ENCODE peak calls at places on chromosomes 12 and 14, in four cellular contexts. One of them, this sample, is unnamed.

GRCh38 chr12:26319511-26319910 is 124.1 kb downstream of the SSPN start:
- DNase-seq in SK-N-DZ: no peak
- DNase-seq in T-helper 9 cell: no peak
- DNase-seq in A549: no peak
- DNase-seq in this sample: no peak

GRCh38 chr12:5173511-5174011 is 129.9 kb downstream of the KCNA5 start:
- DNase-seq in SK-N-DZ: no peak
- DNase-seq in T-helper 9 cell: no peak
- DNase-seq in A549: no peak
- DNase-seq in this sample: no peak

GRCh38 chr14:101665478-101666078 is 95.9 kb upstream of the PPP2R5C start:
- DNase-seq in SK-N-DZ: peak
- DNase-seq in T-helper 9 cell: no peak
- DNase-seq in A549: peak
- DNase-seq in this sample: no peak

GRCh38 chr14:39033371-39033770 is 69.7 kb downstream of the SEC23A start:
- DNase-seq in SK-N-DZ: no peak
- DNase-seq in T-helper 9 cell: no peak
- DNase-seq in A549: no peak
- DNase-seq in this sample: no peak

GRCh38 chr12:103783744-103784664 is 57.0 kb downstream of the NT5DC3 start:
- DNase-seq in SK-N-DZ: no peak
- DNase-seq in T-helper 9 cell: no peak
- DNase-seq in A549: no peak
- DNase-seq in this sample: no peak

GRCh38 chr12:75684678-75685620 is 173.5 kb upstream of the KRR1 start:
- DNase-seq in SK-N-DZ: no peak
- DNase-seq in T-helper 9 cell: no peak
- DNase-seq in A549: no peak
- DNase-seq in this sample: no peak

GRCh38 chr14:63852817-63853730 is at the start of gene SYNE2:
- DNase-seq in SK-N-DZ: peak
- DNase-seq in T-helper 9 cell: peak
- DNase-seq in A549: peak
- DNase-seq in this sample: peak

GRCh38 chr14:97894552-97894951 is 1097.4 kb downstream of the VRK1 start:
- DNase-seq in SK-N-DZ: no peak
- DNase-seq in T-helper 9 cell: no peak
- DNase-seq in A549: no peak
- DNase-seq in this sample: no peak

GRCh38 chr12:94049718-94050117 is 98.7 kb upstream of the PLXNC1 start:
- DNase-seq in SK-N-DZ: no peak
- DNase-seq in T-helper 9 cell: no peak
- DNase-seq in A549: no peak
- DNase-seq in this sample: no peak

GRCh38 chr12:27332407-27333310 is at the start of gene BMAL2:
- DNase-seq in SK-N-DZ: peak
- DNase-seq in T-helper 9 cell: peak
- DNase-seq in A549: peak
- DNase-seq in this sample: no peak